ENCODE peak calls at places on chromosomes 13 and 19, in six cellular contexts. O, E, M, I, C and W are unnamed samples.

GRCh38 chr19:44722131-44723121 is 23.5 kb downstream of the CEACAM16 start:
- DNase-seq in C (no peak), I (no peak), O (no peak), M (no peak), E (no peak), W (no peak)

GRCh38 chr13:79654520-79654919 is 173.6 kb downstream of the NDFIP2 start:
- DNase-seq in C (no peak), I (no peak), E (no peak), M (no peak), O (peak), W (no peak)

GRCh38 chr19:16828990-16829821 is at the start of gene SIN3B:
- DNase-seq in E (peak), M (peak), O (peak), I (peak), C (peak), W (peak)

GRCh38 chr19:45576682-45577081 is 7.9 kb downstream of the OPA3 start:
- DNase-seq in E (no peak), C (no peak), I (no peak), M (no peak), O (no peak), W (no peak)

GRCh38 chr13:108120332-108120731 is 95.0 kb downstream of the LIG4 start:
- DNase-seq in E (no peak), I (no peak), C (no peak), O (no peak), M (no peak), W (no peak)

GRCh38 chr19:35903550-35904179 is 1.3 kb downstream of the HCST start:
- DNase-seq in O (peak), E (peak), M (peak), I (peak), C (peak), W (peak)

GRCh38 chr19:5138606-5139594 is 170.0 kb downstream of the KDM4B start:
- DNase-seq in M (peak), I (peak), O (peak), C (no peak), E (no peak), W (peak)

GRCh38 chr13:69856331-69856730 is 251.3 kb upstream of the ATXN8OS start:
- DNase-seq in E (no peak), M (peak), O (peak), C (no peak), I (no peak), W (no peak)

GRCh38 chr13:33364192-33364591 is 78.6 kb upstream of the STARD13 start:
- DNase-seq in I (no peak), E (no peak), M (no peak), O (no peak), C (no peak), W (no peak)

GRCh38 chr13:36965767-36966166 is 33.4 kb downstream of the ALG5 start:
- DNase-seq in M (peak), E (no peak), C (no peak), I (no peak), O (peak), W (peak)

GRCh38 chr19:17245535-17245984 is at the start of gene NR2F6:
- DNase-seq in O (no peak), E (no peak), I (no peak), C (no peak), M (no peak), W (no peak)

GRCh38 chr13:51821666-51822065 is 17.7 kb upstream of the DHRS12 start:
- DNase-seq in M (no peak), I (no peak), C (no peak), O (no peak), E (no peak), W (no peak)

GRCh38 chr13:98839826-98840769 is 87.6 kb upstream of the SLC15A1 start:
- DNase-seq in C (peak), O (peak), I (no peak), E (peak), M (peak), W (peak)

GRCh38 chr19:48444933-48445194 is 919 bp upstream of the GRWD1 start:
- DNase-seq in M (no peak), E (no peak), I (no peak), C (no peak), O (no peak), W (no peak)

GRCh38 chr13:38002596-38002995 is 133.0 kb upstream of the TRPC4 start:
- DNase-seq in M (no peak), O (no peak), E (no peak), C (no peak), I (no peak), W (no peak)

GRCh38 chr13:25771208-25771607 is 280.6 kb downstream of the SHISA2 start:
- DNase-seq in C (no peak), I (no peak), M (peak), O (peak), E (no peak), W (no peak)

GRCh38 chr19:35986664-35987570 is 8.1 kb upstream of the SDHAF1 start:
- DNase-seq in C (peak), O (no peak), E (no peak), M (no peak), I (no peak), W (no peak)

DNA sequence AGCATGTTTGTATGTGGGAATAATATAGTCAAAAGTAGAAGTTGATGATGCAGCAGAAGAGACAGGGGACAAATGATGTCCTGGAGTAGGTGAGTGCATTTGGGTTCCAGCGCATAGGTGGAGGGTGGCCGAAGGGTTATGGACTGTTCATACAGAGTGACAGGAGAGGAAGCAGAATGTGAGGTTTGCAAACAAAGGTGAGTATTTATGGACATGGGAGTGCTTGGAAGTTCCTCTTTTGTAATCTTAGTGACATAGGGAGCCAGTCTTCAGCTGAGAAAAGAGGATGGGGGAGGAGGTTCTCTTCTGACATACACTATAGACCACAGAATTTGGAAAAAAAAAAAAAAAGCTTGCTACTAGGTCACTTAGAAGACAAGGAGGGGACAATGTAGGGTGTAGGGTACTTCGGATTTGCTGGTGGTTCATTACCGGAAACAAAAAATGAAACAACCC is 331.6 kb downstream of the DLEU7 start:
- DNase-seq in M (no peak), C (no peak), E (no peak), I (no peak), O (no peak), W (no peak)
- H3K4me3 ChIP-seq in M (no peak), C (peak), E (peak), I (peak), O (no peak), W (peak)

DNA sequence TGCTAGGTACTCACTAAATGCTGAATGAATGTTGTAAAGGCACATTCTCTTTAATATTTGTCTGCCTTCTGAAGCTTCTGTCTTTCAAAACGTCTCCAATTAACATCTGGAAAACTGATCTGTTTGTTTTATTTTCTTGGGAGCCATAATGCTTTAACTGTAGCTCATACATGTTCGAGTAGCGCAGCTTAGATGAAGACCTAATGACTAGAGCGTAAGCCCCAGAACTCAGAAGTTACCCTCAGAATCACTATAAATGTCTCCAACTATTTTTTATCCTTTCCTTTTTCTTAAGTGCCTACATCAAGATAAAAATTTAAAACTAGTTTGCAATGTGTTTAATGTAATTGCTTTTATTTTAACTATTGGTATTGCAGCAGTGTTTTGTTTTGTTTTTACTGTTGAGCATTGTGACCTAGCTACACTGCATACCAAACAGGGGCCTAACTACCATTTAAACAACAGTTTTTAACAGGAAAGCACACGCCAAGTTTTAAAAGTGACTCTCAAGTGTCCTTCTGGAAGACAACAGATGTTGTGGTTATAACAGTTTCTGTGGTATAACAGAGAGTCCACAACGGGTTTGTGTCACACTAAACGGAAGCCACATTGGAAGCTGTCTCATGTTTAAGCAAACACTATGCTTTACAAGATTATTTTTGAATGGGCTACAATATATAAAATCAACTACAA is 42.0 kb downstream of the MRPL57 start:
- DNase-seq in M (no peak), O (no peak), I (no peak), C (no peak), E (no peak), W (peak)
- TF ChIP-seq CTCF in M (no peak), O (no peak), I (no peak), C (no peak), E (no peak), W (no peak)

GRCh38 chr13:41310963-41311606 is at the start of gene NAA16:
- DNase-seq in I (peak), M (peak), C (peak), E (peak), O (peak), W (peak)
- H3K4me3 ChIP-seq in I (peak), M (peak), C (peak), E (peak), O (peak), W (peak)

GRCh38 chr19:39436350-39436716 is 584 bp upstream of the RPS16 start:
- DNase-seq in O (no peak), E (no peak), M (no peak), C (no peak), I (no peak), W (no peak)

GRCh38 chr19:39434123-39435076 is 1.3 kb downstream of the RPS16 start:
- DNase-seq in O (no peak), I (no peak), E (no peak), C (no peak), M (no peak), W (peak)

GRCh38 chr19:39438270-39438934 is 2.7 kb upstream of the RPS16 start:
- DNase-seq in O (peak), C (no peak), I (no peak), E (no peak), M (peak), W (peak)

GRCh38 chr19:39433480-39434079 is 2.2 kb downstream of the RPS16 start:
- DNase-seq in O (no peak), M (no peak), E (no peak), I (no peak), C (no peak), W (no peak)

GRCh38 chr19:39435499-39436349 is at the start of gene RPS16:
- DNase-seq in I (peak), C (peak), M (peak), E (peak), O (peak), W (peak)
- TF ChIP-seq CTCF in I (no peak), C (no peak), M (no peak), E (no peak), O (no peak), W (no peak)

GRCh38 chr13:112894673-112895481 is 74.1 kb upstream of the MCF2L start:
- DNase-seq in E (peak), O (no peak), M (no peak), C (no peak), I (no peak), W (no peak)
- H3K4me3 ChIP-seq in E (peak), O (no peak), M (no peak), C (peak), I (peak), W (no peak)

DNA sequence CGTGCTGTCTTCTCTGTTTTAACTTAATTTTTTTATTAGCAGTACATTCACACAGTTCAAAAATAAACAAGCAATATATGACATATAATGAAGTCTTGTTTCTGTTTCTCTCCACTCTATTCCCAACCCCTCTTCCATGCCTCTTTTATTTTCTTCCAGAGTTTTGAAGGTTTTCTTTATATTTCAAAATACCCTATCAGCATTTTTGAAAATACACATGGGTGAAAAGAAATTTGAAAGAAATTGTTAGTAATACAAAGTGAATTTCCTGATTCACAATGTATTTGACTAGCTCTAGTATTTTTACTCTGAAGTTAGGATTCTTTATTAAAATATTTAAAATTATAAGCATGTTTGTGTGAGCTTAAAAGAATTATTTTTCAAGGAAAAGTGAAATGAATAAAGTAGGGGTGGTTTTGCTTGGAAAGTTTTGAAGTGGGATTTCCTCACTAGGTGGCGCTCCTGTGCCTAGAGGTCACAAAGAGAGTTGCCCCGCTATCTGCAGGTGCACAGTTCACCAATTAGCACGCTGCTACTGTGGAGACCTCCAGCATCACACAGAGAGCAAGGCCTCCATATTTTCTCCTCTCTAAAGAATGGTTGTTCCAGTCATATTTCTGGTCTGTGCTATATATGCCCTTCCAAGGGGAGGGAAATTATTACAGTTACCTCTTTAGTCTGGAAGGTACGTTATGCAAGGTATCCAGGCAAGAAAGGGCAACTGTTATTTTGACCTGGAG is 37.6 kb downstream of the SOX21 start:
- DNase-seq in I (no peak), M (peak), C (no peak), O (peak), E (no peak), W (peak)
- TF ChIP-seq CTCF in I (no peak), M (peak), C (peak), O (peak), E (peak), W (peak)

GRCh38 chr19:12872941-12873890 is 8.0 kb downstream of the DNASE2 start:
- DNase-seq in C (peak), E (no peak), I (no peak), O (peak), M (peak), W (peak)
- H3K4me3 ChIP-seq in C (peak), E (peak), I (no peak), O (peak), M (peak), W (peak)

GRCh38 chr19:6733338-6734095 is 3.9 kb downstream of the GPR108 start:
- DNase-seq in E (no peak), O (no peak), C (no peak), I (no peak), M (no peak), W (no peak)
- TF ChIP-seq CTCF in E (peak), O (no peak), C (peak), I (no peak), M (peak), W (peak)